ENCODE peak calls at places on chromosomes 7 and 10, in four cellular contexts. V, J, D and X are unnamed samples.
A peak's percentile ranks its signal among the peaks of the same experiment; 100 is the strongest.

GRCh38 chr10:122154733-122155366 is 116.2 kb upstream of the BTBD16 start:
- DNase-seq in D (peak; percentile 76), J (peak; percentile 33), V (no peak), X (peak; percentile 41)

GRCh38 chr7:100745184-100745583 is 11.8 kb downstream of the ZAN start:
- DNase-seq in V (peak; percentile 26), D (peak; percentile 94), J (no peak), X (peak; percentile 30)

GRCh38 chr10:84288151-84288550 is 40.2 kb upstream of the CCSER2 start:
- DNase-seq in V (no peak), J (no peak), D (no peak), X (no peak)

GRCh38 chr10:122548699-122549098 is 11.9 kb upstream of the DMBT1 start:
- DNase-seq in J (no peak), V (no peak), D (no peak), X (no peak)

GRCh38 chr10:1677307-1677939 is 59.9 kb downstream of the ADARB2 start:
- DNase-seq in V (no peak), J (no peak), D (no peak), X (no peak)

GRCh38 chr10:64773357-64773756 is 1252.2 kb downstream of the REEP3 start:
- DNase-seq in V (no peak), D (no peak), J (peak; percentile 10), X (no peak)

GRCh38 chr7:131431289-131431688 is 103.6 kb downstream of the MKLN1 start:
- DNase-seq in J (peak; percentile 97), V (no peak), D (peak; percentile 67), X (peak; percentile 3)

GRCh38 chr7:35617076-35617475 is 77.9 kb downstream of the HERPUD2 start:
- DNase-seq in V (no peak), J (no peak), D (no peak), X (no peak)

GRCh38 chr7:95660023-95660434 is 63.7 kb upstream of the PDK4 start:
- DNase-seq in V (no peak), D (no peak), J (no peak), X (no peak)

GRCh38 chr7:18041202-18041601 is 13.6 kb upstream of the PRPS1L1 start:
- DNase-seq in J (no peak), D (no peak), V (no peak), X (no peak)

GRCh38 chr7:18191329-18191728 is 163.7 kb upstream of the PRPS1L1 start:
- DNase-seq in J (no peak), D (no peak), V (no peak), X (no peak)

GRCh38 chr10:49140306-49141175 is 6.7 kb upstream of the FAM170B start:
- DNase-seq in J (no peak), V (no peak), D (peak; percentile 61), X (no peak)

GRCh38 chr7:95955748-95956147 is 183.4 kb downstream of the DYNC1I1 start:
- DNase-seq in V (no peak), D (no peak), J (no peak), X (no peak)